ENCODE peak calls at places on chromosomes 16 and 17, in seven cellular contexts. One of them, this sample, is unnamed.

GRCh38 chr16:898761-899677 is 71.8 kb downstream of the LMF1 start:
- DNase-seq in GM12878: no peak
- DNase-seq in SK-N-SH: peak
- DNase-seq in HCT116: no peak
- DNase-seq in HepG2: no peak
- DNase-seq in K562: no peak
- DNase-seq in H1: no peak
- DNase-seq in this sample: no peak

GRCh38 chr17:38656959-38657823 is 17.6 kb downstream of the EPOP start:
- DNase-seq in GM12878: no peak
- DNase-seq in K562: no peak
- DNase-seq in H1: no peak
- DNase-seq in HepG2: peak
- DNase-seq in SK-N-SH: no peak
- DNase-seq in HCT116: no peak
- DNase-seq in this sample: no peak

GRCh38 chr17:15398291-15398690 is 56.9 kb upstream of the TEKT3 start:
- DNase-seq in HCT116: peak
- DNase-seq in GM12878: no peak
- DNase-seq in SK-N-SH: peak
- DNase-seq in K562: no peak
- DNase-seq in HepG2: no peak
- DNase-seq in H1: no peak
- DNase-seq in this sample: no peak

GRCh38 chr17:1709971-1710806 is at the start of gene TLCD2:
- DNase-seq in SK-N-SH: peak
- DNase-seq in K562: peak
- DNase-seq in HepG2: no peak
- DNase-seq in HCT116: peak
- DNase-seq in H1: peak
- DNase-seq in GM12878: no peak
- DNase-seq in this sample: no peak

GRCh38 chr17:63407741-63408330 is 38.3 kb downstream of the CYB561 start:
- DNase-seq in HCT116: no peak
- DNase-seq in H1: no peak
- DNase-seq in HepG2: no peak
- DNase-seq in SK-N-SH: no peak
- DNase-seq in GM12878: no peak
- DNase-seq in K562: no peak
- DNase-seq in this sample: no peak

GRCh38 chr16:85191341-85191965 is 79.2 kb upstream of the CIBAR2 start:
- DNase-seq in H1: no peak
- DNase-seq in HepG2: no peak
- DNase-seq in SK-N-SH: no peak
- DNase-seq in HCT116: no peak
- DNase-seq in K562: no peak
- DNase-seq in GM12878: no peak
- DNase-seq in this sample: no peak

GRCh38 chr17:83180996-83181481 is 101.6 kb downstream of the METRNL start:
- DNase-seq in K562: no peak
- DNase-seq in GM12878: no peak
- DNase-seq in HCT116: no peak
- DNase-seq in SK-N-SH: peak
- DNase-seq in H1: peak
- DNase-seq in HepG2: no peak
- DNase-seq in this sample: no peak

GRCh38 chr16:3458278-3458851 is 14.9 kb downstream of the NAA60 start:
- DNase-seq in H1: peak
- DNase-seq in HepG2: no peak
- DNase-seq in SK-N-SH: no peak
- DNase-seq in HCT116: no peak
- DNase-seq in GM12878: no peak
- DNase-seq in K562: peak
- DNase-seq in this sample: no peak

GRCh38 chr17:17913695-17914332 is 58.4 kb downstream of the TOM1L2 start:
- DNase-seq in H1: no peak
- DNase-seq in SK-N-SH: peak
- DNase-seq in K562: peak
- DNase-seq in HCT116: peak
- DNase-seq in HepG2: peak
- DNase-seq in GM12878: no peak
- DNase-seq in this sample: no peak

GRCh38 chr16:23527961-23528634 is 17.8 kb upstream of the GGA2 start:
- DNase-seq in SK-N-SH: no peak
- DNase-seq in HepG2: peak
- DNase-seq in K562: no peak
- DNase-seq in HCT116: no peak
- DNase-seq in GM12878: no peak
- DNase-seq in H1: no peak
- DNase-seq in this sample: no peak

GRCh38 chr16:19338335-19338734 is 52.8 kb downstream of the CLEC19A start:
- DNase-seq in GM12878: no peak
- DNase-seq in K562: peak
- DNase-seq in H1: no peak
- DNase-seq in SK-N-SH: no peak
- DNase-seq in HCT116: peak
- DNase-seq in HepG2: no peak
- DNase-seq in this sample: no peak

GRCh38 chr17:75110307-75110937 is 653 bp downstream of the ARMC7 start:
- DNase-seq in SK-N-SH: no peak
- DNase-seq in HepG2: no peak
- DNase-seq in K562: peak
- DNase-seq in HCT116: no peak
- DNase-seq in GM12878: no peak
- DNase-seq in H1: peak
- DNase-seq in this sample: no peak

GRCh38 chr16:19859603-19860002 is 25.0 kb downstream of the GPRC5B start:
- DNase-seq in K562: no peak
- DNase-seq in SK-N-SH: no peak
- DNase-seq in HCT116: no peak
- DNase-seq in H1: no peak
- DNase-seq in HepG2: no peak
- DNase-seq in GM12878: no peak
- DNase-seq in this sample: no peak

GRCh38 chr17:72502111-72502939 is 381.5 kb downstream of the SOX9 start:
- DNase-seq in HepG2: peak
- DNase-seq in GM12878: no peak
- DNase-seq in HCT116: no peak
- DNase-seq in K562: no peak
- DNase-seq in SK-N-SH: no peak
- DNase-seq in H1: no peak
- DNase-seq in this sample: no peak

GRCh38 chr17:77438241-77439204 is 297.8 kb downstream of the SEC14L1 start:
- DNase-seq in HCT116: no peak
- DNase-seq in H1: no peak
- DNase-seq in HepG2: no peak
- DNase-seq in SK-N-SH: no peak
- DNase-seq in GM12878: no peak
- DNase-seq in K562: no peak
- DNase-seq in this sample: no peak
- TF ChIP-seq SIN3A in HCT116: no peak
- TF ChIP-seq SIN3A in H1: no peak
- TF ChIP-seq SIN3A in HepG2: no peak
- TF ChIP-seq SIN3A in SK-N-SH: no peak
- TF ChIP-seq SIN3A in GM12878: no peak
- TF ChIP-seq SIN3A in K562: no peak
- TF ChIP-seq SIN3A in this sample: no peak

GRCh38 chr16:77406680-77407079 is 28.2 kb downstream of the ADAMTS18 start:
- DNase-seq in HepG2: peak
- DNase-seq in SK-N-SH: no peak
- DNase-seq in GM12878: no peak
- DNase-seq in H1: no peak
- DNase-seq in K562: peak
- DNase-seq in HCT116: peak
- DNase-seq in this sample: no peak
- TF ChIP-seq SIN3A in HepG2: no peak
- TF ChIP-seq SIN3A in SK-N-SH: no peak
- TF ChIP-seq SIN3A in GM12878: no peak
- TF ChIP-seq SIN3A in H1: no peak
- TF ChIP-seq SIN3A in K562: no peak
- TF ChIP-seq SIN3A in HCT116: no peak
- TF ChIP-seq SIN3A in this sample: no peak

GRCh38 chr16:86306811-86307517 is 203.4 kb upstream of the FOXF1 start:
- DNase-seq in SK-N-SH: no peak
- DNase-seq in K562: no peak
- DNase-seq in HepG2: no peak
- DNase-seq in HCT116: no peak
- DNase-seq in H1: no peak
- DNase-seq in GM12878: no peak
- DNase-seq in this sample: no peak
- TF ChIP-seq SIN3A in SK-N-SH: no peak
- TF ChIP-seq SIN3A in K562: no peak
- TF ChIP-seq SIN3A in HepG2: no peak
- TF ChIP-seq SIN3A in HCT116: no peak
- TF ChIP-seq SIN3A in H1: no peak
- TF ChIP-seq SIN3A in GM12878: no peak
- TF ChIP-seq SIN3A in this sample: no peak

DNA sequence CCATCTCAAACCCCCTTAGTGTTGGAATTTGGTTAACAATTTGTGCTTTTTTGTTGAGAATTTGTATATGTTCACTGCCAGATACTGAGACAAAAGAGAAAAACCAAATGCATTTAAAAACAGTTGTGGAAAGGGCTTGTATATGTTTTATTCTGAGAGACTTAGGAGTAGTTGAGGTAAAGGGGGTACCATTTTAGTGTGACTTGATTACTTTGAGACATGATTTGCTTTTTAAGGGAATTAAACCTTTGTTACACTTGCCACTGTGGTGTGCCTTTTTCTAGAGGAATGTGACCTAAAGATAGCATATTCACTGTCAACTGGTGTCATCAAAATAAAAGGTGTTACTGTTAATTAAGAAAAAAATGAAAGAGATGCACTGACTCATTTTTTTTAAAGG is 4.5 kb downstream of the IGF2BP1 start:
- DNase-seq in K562: no peak
- DNase-seq in GM12878: no peak
- DNase-seq in HCT116: no peak
- DNase-seq in HepG2: no peak
- DNase-seq in SK-N-SH: no peak
- DNase-seq in H1: no peak
- DNase-seq in this sample: no peak
- TF ChIP-seq SIN3A in K562: no peak
- TF ChIP-seq SIN3A in GM12878: no peak
- TF ChIP-seq SIN3A in HCT116: no peak
- TF ChIP-seq SIN3A in HepG2: no peak
- TF ChIP-seq SIN3A in SK-N-SH: no peak
- TF ChIP-seq SIN3A in H1: no peak
- TF ChIP-seq SIN3A in this sample: no peak

GRCh38 chr16:81515281-81515680 is 70.7 kb downstream of the CMIP start:
- DNase-seq in HepG2: no peak
- DNase-seq in GM12878: no peak
- DNase-seq in H1: no peak
- DNase-seq in HCT116: no peak
- DNase-seq in K562: no peak
- DNase-seq in SK-N-SH: no peak
- DNase-seq in this sample: no peak

GRCh38 chr16:81517150-81517499 is 72.5 kb downstream of the CMIP start:
- DNase-seq in K562: no peak
- DNase-seq in HCT116: no peak
- DNase-seq in HepG2: no peak
- DNase-seq in SK-N-SH: no peak
- DNase-seq in GM12878: no peak
- DNase-seq in H1: no peak
- DNase-seq in this sample: no peak

GRCh38 chr16:81517630-81518438 is 73.2 kb downstream of the CMIP start:
- DNase-seq in GM12878: no peak
- DNase-seq in K562: no peak
- DNase-seq in HepG2: no peak
- DNase-seq in SK-N-SH: no peak
- DNase-seq in H1: no peak
- DNase-seq in HCT116: no peak
- DNase-seq in this sample: no peak

GRCh38 chr16:81515721-81516120 is 71.1 kb downstream of the CMIP start:
- DNase-seq in SK-N-SH: no peak
- DNase-seq in HepG2: no peak
- DNase-seq in GM12878: no peak
- DNase-seq in HCT116: no peak
- DNase-seq in H1: no peak
- DNase-seq in K562: no peak
- DNase-seq in this sample: no peak

GRCh38 chr16:81516478-81517149 is 72.0 kb downstream of the CMIP start:
- DNase-seq in SK-N-SH: peak
- DNase-seq in HCT116: no peak
- DNase-seq in HepG2: no peak
- DNase-seq in H1: no peak
- DNase-seq in GM12878: no peak
- DNase-seq in K562: no peak
- DNase-seq in this sample: no peak
- TF ChIP-seq SIN3A in SK-N-SH: no peak
- TF ChIP-seq SIN3A in HCT116: no peak
- TF ChIP-seq SIN3A in HepG2: no peak
- TF ChIP-seq SIN3A in H1: no peak
- TF ChIP-seq SIN3A in GM12878: no peak
- TF ChIP-seq SIN3A in K562: no peak
- TF ChIP-seq SIN3A in this sample: no peak

DNA sequence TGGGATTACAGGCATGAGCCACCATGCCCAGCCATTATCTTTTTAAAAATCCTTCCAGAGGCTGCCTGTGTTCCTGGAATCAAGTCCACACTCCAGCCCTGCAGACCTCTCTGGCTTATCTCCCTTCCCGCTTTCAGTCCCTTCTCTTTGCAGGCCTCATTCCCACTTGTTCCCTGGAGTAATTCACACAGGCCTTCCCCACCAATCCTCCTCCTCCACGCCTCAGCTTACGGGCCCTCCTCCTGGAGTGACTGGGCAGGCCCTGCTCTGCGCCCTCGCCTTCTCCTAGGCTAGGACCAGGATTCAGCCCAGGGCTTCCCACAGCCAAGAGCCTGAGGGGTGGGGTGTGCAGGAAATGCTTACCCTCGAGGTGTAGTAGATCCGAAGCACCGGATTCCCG is 2.8 kb downstream of the CDIPT start:
- DNase-seq in SK-N-SH: no peak
- DNase-seq in HepG2: no peak
- DNase-seq in GM12878: no peak
- DNase-seq in HCT116: no peak
- DNase-seq in H1: no peak
- DNase-seq in K562: no peak
- DNase-seq in this sample: no peak
- TF ChIP-seq SIN3A in SK-N-SH: no peak
- TF ChIP-seq SIN3A in HepG2: no peak
- TF ChIP-seq SIN3A in GM12878: no peak
- TF ChIP-seq SIN3A in HCT116: no peak
- TF ChIP-seq SIN3A in H1: no peak
- TF ChIP-seq SIN3A in K562: no peak
- TF ChIP-seq SIN3A in this sample: no peak

DNA sequence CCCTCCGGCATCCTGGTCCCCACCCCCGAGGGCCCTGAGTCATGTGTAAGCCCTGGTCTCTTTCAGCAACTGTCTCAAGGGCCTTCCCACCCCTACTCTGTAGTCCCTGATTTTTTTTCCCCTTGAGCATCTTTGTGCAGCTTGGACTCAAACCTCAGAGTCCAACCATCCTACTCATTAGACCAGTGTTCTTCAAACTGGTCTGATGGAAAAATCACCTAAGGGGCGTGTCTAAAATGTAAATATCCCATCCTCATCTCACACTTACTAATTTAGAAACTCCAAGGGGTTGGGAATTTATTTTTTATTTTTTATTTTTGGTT is 624 bp downstream of the G6PC3 start:
- DNase-seq in K562: no peak
- DNase-seq in SK-N-SH: no peak
- DNase-seq in HCT116: no peak
- DNase-seq in H1: no peak
- DNase-seq in HepG2: no peak
- DNase-seq in GM12878: no peak
- DNase-seq in this sample: no peak
- TF ChIP-seq SIN3A in K562: peak
- TF ChIP-seq SIN3A in SK-N-SH: no peak
- TF ChIP-seq SIN3A in HCT116: no peak
- TF ChIP-seq SIN3A in H1: no peak
- TF ChIP-seq SIN3A in HepG2: no peak
- TF ChIP-seq SIN3A in GM12878: no peak
- TF ChIP-seq SIN3A in this sample: no peak

This sample was measured in Panc1.